ENCODE peak calls at places on chromosomes 12 and 14, in eight cellular contexts. Q is A549, P is IMR-90, U is breast epithelium, B is tibial nerve, O is HepG2, L is body of pancreas, M is Peyer's patch. W is an unnamed sample. For H3K9me3, the result is how much of the 10 kb centered on the place peaks cover.

GRCh38 chr12:28191690-28192089 is 1.4 kb downstream of the CCDC91 start:
- DNase-seq in Q (peak), P (peak), U (no peak), B (peak), O (no peak), L (peak), M (no peak), W (no peak)

GRCh38 chr14:100282766-100283419 is 23.4 kb downstream of the SLC25A29 start:
- DNase-seq in Q (no peak), P (no peak), U (peak), B (no peak), O (no peak), L (no peak), M (no peak), W (no peak)

GRCh38 chr14:103488071-103488470 is 34.6 kb downstream of the CKB start:
- DNase-seq in Q (no peak), P (no peak), U (no peak), B (no peak), O (no peak), L (no peak), M (no peak), W (no peak)

GRCh38 chr12:132886529-132887477 is 602 bp downstream of the CHFR start:
- DNase-seq in Q (peak), P (peak), U (no peak), B (no peak), O (peak), L (peak), M (no peak), W (peak)

GRCh38 chr12:48780381-48781025 is 8.4 kb downstream of the ADCY6 start:
- DNase-seq in Q (no peak), P (no peak), U (no peak), B (no peak), O (no peak), L (no peak), M (no peak), W (no peak)

GRCh38 chr12:45989857-45990467 is 412 bp downstream of the SCAF11 start:
- DNase-seq in Q (no peak), P (peak), U (peak), B (no peak), O (peak), L (peak), M (no peak), W (peak)

GRCh38 chr12:116455540-116456306 is 103.5 kb upstream of the MAP1LC3B2 start:
- DNase-seq in Q (peak), P (peak), U (peak), B (peak), O (no peak), L (peak), M (peak), W (peak)

GRCh38 chr12:43444940-43445564 is 107.0 kb downstream of the ADAMTS20 start:
- DNase-seq in Q (no peak), P (peak), U (no peak), B (peak), O (peak), L (peak), M (no peak), W (no peak)

GRCh38 chr14:104973215-104974145 is 4.7 kb downstream of the AHNAK2 start:
- DNase-seq in Q (peak), P (peak), U (peak), B (peak), O (no peak), L (peak), M (no peak), W (peak)

GRCh38 chr14:72582582-72582981 is 311.3 kb downstream of the DPF3 start:
- DNase-seq in Q (no peak), P (no peak), U (no peak), B (no peak), O (no peak), L (no peak), M (no peak), W (no peak)

GRCh38 chr12:54025507-54026393 is 2.5 kb upstream of the HOXC6 start:
- DNase-seq in Q (no peak), P (no peak), U (peak), B (no peak), O (no peak), L (no peak), M (no peak), W (no peak)

GRCh38 chr12:47071241-47071852 is 8.1 kb upstream of the PCED1B start:
- DNase-seq in Q (no peak), P (no peak), U (no peak), B (no peak), O (peak), L (no peak), M (no peak), W (no peak)

GRCh38 chr14:104039214-104039613 is 46.3 kb upstream of the ASPG start:
- DNase-seq in Q (no peak), P (no peak), U (no peak), B (no peak), O (no peak), L (no peak), M (no peak), W (no peak)

GRCh38 chr14:96105089-96105920 is 66.1 kb downstream of the C14orf132 start:
- DNase-seq in Q (no peak), P (no peak), U (no peak), B (no peak), O (no peak), L (no peak), M (no peak), W (no peak)

GRCh38 chr14:53534841-53535240 is 381.7 kb upstream of the DDHD1 start:
- DNase-seq in Q (no peak), P (peak), U (no peak), B (no peak), O (no peak), L (no peak), M (no peak), W (no peak)

GRCh38 chr14:93525691-93526451 is 95.1 kb downstream of the UNC79 start:
- DNase-seq in Q (no peak), P (peak), U (no peak), B (no peak), O (no peak), L (no peak), M (no peak), W (no peak)

GRCh38 chr12:26872623-26873022 is 39.6 kb upstream of the ITPR2 start:
- DNase-seq in Q (no peak), P (no peak), U (no peak), B (no peak), O (no peak), L (no peak), M (no peak), W (no peak)

GRCh38 chr12:122615780-122616179 is 87.4 kb downstream of the HCAR2 start:
- DNase-seq in Q (no peak), P (no peak), U (no peak), B (no peak), O (no peak), L (no peak), M (no peak), W (no peak)

GRCh38 chr14:104547310-104547997 is 32.1 kb upstream of the C14orf180 start:
- DNase-seq in Q (no peak), P (no peak), U (peak), B (no peak), O (no peak), L (no peak), M (no peak), W (no peak)

GRCh38 chr12:82896979-82897378 is 210.3 kb downstream of the TMTC2 start:
- DNase-seq in Q (peak), P (peak), U (no peak), B (no peak), O (no peak), L (peak), M (no peak), W (no peak)

GRCh38 chr14:86852530-86852929 is 1140.5 kb downstream of the GALC start:
- DNase-seq in Q (no peak), P (peak), U (no peak), B (no peak), O (no peak), L (no peak), M (no peak), W (no peak)

GRCh38 chr14:89702151-89702936 is 252.2 kb downstream of the EFCAB11 start:
- DNase-seq in Q (no peak), P (peak), U (no peak), B (peak), O (no peak), L (peak), M (no peak), W (no peak)

GRCh38 chr12:110743571-110744093 is 941 bp upstream of the PPP1CC start:
- DNase-seq in Q (no peak), P (no peak), U (no peak), B (peak), O (no peak), L (peak), M (peak), W (peak)

GRCh38 chr12:112153900-112154234 is 28.5 kb downstream of the TRAFD1 start:
- DNase-seq in Q (no peak), P (no peak), U (peak), B (no peak), O (no peak), L (no peak), M (no peak), W (no peak)

GRCh38 chr12:112153181-112153899 is 28.0 kb downstream of the TRAFD1 start:
- DNase-seq in Q (no peak), P (no peak), U (peak), B (no peak), O (no peak), L (no peak), M (no peak), W (no peak)

GRCh38 chr12:112149596-112149995 is 24.2 kb downstream of the TRAFD1 start:
- DNase-seq in Q (no peak), P (no peak), U (no peak), B (no peak), O (no peak), L (peak), M (no peak), W (peak)

GRCh38 chr12:112148031-112148513 is 22.7 kb downstream of the TRAFD1 start:
- DNase-seq in Q (no peak), P (peak), U (no peak), B (no peak), O (no peak), L (no peak), M (peak), W (no peak)

GRCh38 chr12:112151766-112152541 is 26.6 kb downstream of the TRAFD1 start:
- DNase-seq in Q (no peak), P (no peak), U (no peak), B (no peak), O (no peak), L (no peak), M (no peak), W (peak)
- TF ChIP-seq POLR2A in Q (no peak), P (no peak), U (no peak), B (no peak), O (no peak), L (no peak), M (no peak), W (no peak)

GRCh38 chr12:10851243-10851858 is 2.1 kb upstream of the PRR4 start:
- DNase-seq in Q (no peak), P (no peak), U (no peak), B (no peak), O (no peak), L (no peak), M (no peak), W (no peak)
- H3K4me3 ChIP-seq in Q (no peak), P (no peak), U (no peak), B (no peak), O (no peak), L (no peak), M (no peak), W (no peak)

DNA sequence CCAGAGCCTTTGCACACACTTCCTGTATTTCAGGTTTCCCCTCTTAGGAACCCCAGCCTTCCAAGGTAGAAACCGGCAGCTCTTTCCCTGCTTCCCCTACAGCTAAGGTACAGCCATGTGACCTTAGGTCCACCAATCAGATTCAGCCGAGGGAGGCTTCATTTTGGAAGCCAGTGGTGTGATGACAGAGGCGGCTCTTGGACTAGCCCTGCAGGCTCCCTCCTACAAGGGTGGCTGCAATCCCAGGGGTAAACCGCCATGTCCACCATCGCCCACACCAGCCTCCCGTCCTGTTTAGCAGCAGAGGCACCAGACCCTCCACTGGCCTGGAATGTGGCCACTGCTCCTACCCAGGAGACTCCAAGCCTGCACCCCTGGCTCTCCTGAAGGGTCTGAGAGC is 65.6 kb downstream of the SERPINA3 start:
- DNase-seq in Q (no peak), P (no peak), U (no peak), B (no peak), O (no peak), L (no peak), M (no peak), W (no peak)
- H3K9me3 ChIP-seq in Q (under half), P (under half), U (under half), B (under half), O (under half), L (under half), M (under half), W (under half)

DNA sequence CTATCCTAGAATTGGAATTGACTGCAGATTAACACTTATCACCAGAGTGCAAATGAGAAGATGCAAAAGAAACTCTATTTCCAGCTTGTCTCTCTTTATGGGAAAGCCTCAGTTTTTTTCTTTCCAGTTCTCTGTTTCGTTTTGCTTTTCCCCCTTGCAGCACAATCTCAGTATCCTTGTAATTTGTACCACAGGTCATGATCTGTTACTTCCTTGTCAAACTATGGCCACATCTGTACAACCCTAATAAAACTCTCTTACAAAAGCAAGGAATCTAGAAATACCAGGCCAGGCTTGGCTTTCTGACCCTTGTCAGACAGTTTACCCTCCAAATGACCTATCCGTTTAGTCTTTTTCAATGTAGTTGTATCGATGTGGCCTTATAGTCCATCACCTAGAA is 33.9 kb downstream of the MYBPC1 start:
- DNase-seq in Q (no peak), P (no peak), U (no peak), B (no peak), O (no peak), L (no peak), M (no peak), W (no peak)
- TF ChIP-seq POLR2A in Q (no peak), P (no peak), U (no peak), B (no peak), O (no peak), L (no peak), M (no peak), W (no peak)

DNA sequence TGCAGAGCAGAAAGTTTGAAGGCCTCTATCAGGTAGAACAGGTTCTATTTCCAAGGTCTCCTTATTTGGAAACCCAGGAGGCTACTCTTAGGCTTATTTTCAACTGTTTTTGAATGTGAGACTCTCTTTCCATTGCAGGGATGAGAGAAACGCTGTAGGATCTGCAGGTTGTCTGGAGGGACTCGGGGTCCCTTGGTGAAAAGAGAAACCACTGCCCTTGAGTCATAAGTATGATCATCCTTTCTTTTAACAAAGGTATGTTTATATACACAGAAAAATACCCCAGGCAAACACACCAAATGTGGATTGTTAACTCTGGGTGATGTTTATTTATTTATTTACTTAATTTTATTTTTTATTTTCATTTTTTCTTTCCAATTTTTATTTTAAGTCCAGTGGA is 57.8 kb upstream of the MAX start:
- DNase-seq in Q (no peak), P (no peak), U (no peak), B (no peak), O (no peak), L (no peak), M (no peak), W (no peak)
- H3K4me3 ChIP-seq in Q (no peak), P (no peak), U (no peak), B (no peak), O (no peak), L (no peak), M (no peak), W (no peak)

W was measured in adrenal gland.